ENCODE peak calls at places on chromosomes 11 and 22, in eight cellular contexts. One of them, this sample, is unnamed.
A peak's percentile ranks its signal among the peaks of the same experiment; 100 is the strongest.

GRCh38 chr11:134223836-134224709 is at the start of the genes NCAPD3 and VPS26B:
- DNase-seq in CD4-positive, CD25-positive, alpha-beta regulatory T cell: peak; percentile 96
- DNase-seq in lung: peak; percentile 98
- DNase-seq in endodermal cell: peak; percentile 99
- DNase-seq in AG09309: peak; percentile 76
- DNase-seq in effector memory CD4-positive, alpha-beta T cell: peak; percentile 92
- DNase-seq in tibial nerve: peak; percentile 95
- DNase-seq in fibroblast of pulmonary artery: peak; percentile 96
- DNase-seq in this sample: peak; percentile 91

GRCh38 chr11:78961186-78961782 is 386.6 kb upstream of the NARS2 start:
- DNase-seq in CD4-positive, CD25-positive, alpha-beta regulatory T cell: no peak
- DNase-seq in fibroblast of pulmonary artery: peak; percentile 34
- DNase-seq in endodermal cell: peak; percentile 82
- DNase-seq in AG09309: no peak
- DNase-seq in tibial nerve: no peak
- DNase-seq in effector memory CD4-positive, alpha-beta T cell: no peak
- DNase-seq in lung: peak; percentile 41
- DNase-seq in this sample: peak; percentile 9

GRCh38 chr11:662689-663274 is 25.7 kb downstream of the DRD4 start:
- DNase-seq in AG09309: no peak
- DNase-seq in CD4-positive, CD25-positive, alpha-beta regulatory T cell: peak; percentile 18
- DNase-seq in tibial nerve: peak; percentile 47
- DNase-seq in fibroblast of pulmonary artery: peak; percentile 63
- DNase-seq in endodermal cell: peak; percentile 89
- DNase-seq in lung: peak; percentile 67
- DNase-seq in effector memory CD4-positive, alpha-beta T cell: no peak
- DNase-seq in this sample: peak; percentile 18

GRCh38 chr22:20418211-20418788 is 19.3 kb downstream of the SCARF2 start:
- DNase-seq in CD4-positive, CD25-positive, alpha-beta regulatory T cell: peak; percentile 73
- DNase-seq in lung: peak; percentile 78
- DNase-seq in endodermal cell: peak; percentile 92
- DNase-seq in AG09309: no peak
- DNase-seq in effector memory CD4-positive, alpha-beta T cell: peak; percentile 51
- DNase-seq in tibial nerve: peak; percentile 64
- DNase-seq in fibroblast of pulmonary artery: peak; percentile 89
- DNase-seq in this sample: peak; percentile 53

GRCh38 chr22:28299760-28300159 is 379.9 kb downstream of the TTC28 start:
- DNase-seq in CD4-positive, CD25-positive, alpha-beta regulatory T cell: no peak
- DNase-seq in tibial nerve: no peak
- DNase-seq in endodermal cell: no peak
- DNase-seq in AG09309: peak; percentile 16
- DNase-seq in lung: no peak
- DNase-seq in fibroblast of pulmonary artery: peak; percentile 91
- DNase-seq in effector memory CD4-positive, alpha-beta T cell: no peak
- DNase-seq in this sample: peak; percentile 6

GRCh38 chr11:35316161-35316560 is 103.2 kb downstream of the SLC1A2 start:
- DNase-seq in lung: no peak
- DNase-seq in tibial nerve: no peak
- DNase-seq in CD4-positive, CD25-positive, alpha-beta regulatory T cell: no peak
- DNase-seq in AG09309: no peak
- DNase-seq in effector memory CD4-positive, alpha-beta T cell: no peak
- DNase-seq in endodermal cell: no peak
- DNase-seq in fibroblast of pulmonary artery: no peak
- DNase-seq in this sample: peak; percentile 87

GRCh38 chr22:31046591-31047226 is 34.4 kb upstream of the SMTN start:
- DNase-seq in fibroblast of pulmonary artery: peak; percentile 82
- DNase-seq in endodermal cell: peak; percentile 59
- DNase-seq in AG09309: no peak
- DNase-seq in lung: peak; percentile 43
- DNase-seq in CD4-positive, CD25-positive, alpha-beta regulatory T cell: no peak
- DNase-seq in tibial nerve: peak; percentile 23
- DNase-seq in effector memory CD4-positive, alpha-beta T cell: no peak
- DNase-seq in this sample: no peak

GRCh38 chr11:130872961-130873360 is 43.3 kb downstream of the SNX19 start:
- DNase-seq in tibial nerve: no peak
- DNase-seq in effector memory CD4-positive, alpha-beta T cell: no peak
- DNase-seq in AG09309: peak; percentile 50
- DNase-seq in fibroblast of pulmonary artery: peak; percentile 59
- DNase-seq in CD4-positive, CD25-positive, alpha-beta regulatory T cell: no peak
- DNase-seq in endodermal cell: no peak
- DNase-seq in lung: no peak
- DNase-seq in this sample: peak; percentile 72

GRCh38 chr11:832529-833113 is at the start of gene CD151:
- DNase-seq in fibroblast of pulmonary artery: peak; percentile 47
- DNase-seq in AG09309: no peak
- DNase-seq in lung: no peak
- DNase-seq in effector memory CD4-positive, alpha-beta T cell: peak; percentile 19
- DNase-seq in CD4-positive, CD25-positive, alpha-beta regulatory T cell: no peak
- DNase-seq in tibial nerve: no peak
- DNase-seq in endodermal cell: peak; percentile 92
- DNase-seq in this sample: no peak

GRCh38 chr22:27512283-27512761 is 289.2 kb downstream of the MN1 start:
- DNase-seq in CD4-positive, CD25-positive, alpha-beta regulatory T cell: no peak
- DNase-seq in tibial nerve: peak; percentile 59
- DNase-seq in lung: peak; percentile 68
- DNase-seq in fibroblast of pulmonary artery: peak; percentile 99
- DNase-seq in endodermal cell: no peak
- DNase-seq in AG09309: peak; percentile 44
- DNase-seq in effector memory CD4-positive, alpha-beta T cell: no peak
- DNase-seq in this sample: peak; percentile 88

GRCh38 chr11:82901165-82901938 is at the start of gene DDIAS:
- DNase-seq in fibroblast of pulmonary artery: peak; percentile 98
- DNase-seq in effector memory CD4-positive, alpha-beta T cell: peak; percentile 90
- DNase-seq in lung: peak; percentile 96
- DNase-seq in tibial nerve: peak; percentile 91
- DNase-seq in CD4-positive, CD25-positive, alpha-beta regulatory T cell: peak; percentile 95
- DNase-seq in endodermal cell: peak; percentile 98
- DNase-seq in AG09309: peak; percentile 93
- DNase-seq in this sample: peak; percentile 98

GRCh38 chr11:1480555-1481482 is 5.8 kb downstream of the MOB2 start:
- DNase-seq in CD4-positive, CD25-positive, alpha-beta regulatory T cell: no peak
- DNase-seq in AG09309: no peak
- DNase-seq in effector memory CD4-positive, alpha-beta T cell: no peak
- DNase-seq in endodermal cell: no peak
- DNase-seq in fibroblast of pulmonary artery: no peak
- DNase-seq in tibial nerve: no peak
- DNase-seq in lung: no peak
- DNase-seq in this sample: no peak

GRCh38 chr11:128195756-128196155 is 391.6 kb downstream of the ETS1 start:
- DNase-seq in endodermal cell: no peak
- DNase-seq in tibial nerve: no peak
- DNase-seq in fibroblast of pulmonary artery: no peak
- DNase-seq in lung: no peak
- DNase-seq in effector memory CD4-positive, alpha-beta T cell: no peak
- DNase-seq in CD4-positive, CD25-positive, alpha-beta regulatory T cell: no peak
- DNase-seq in AG09309: no peak
- DNase-seq in this sample: no peak

GRCh38 chr22:46735747-46736608 is 2.1 kb downstream of the CERK start:
- DNase-seq in AG09309: no peak
- DNase-seq in endodermal cell: peak; percentile 59
- DNase-seq in lung: no peak
- DNase-seq in fibroblast of pulmonary artery: peak; percentile 36
- DNase-seq in effector memory CD4-positive, alpha-beta T cell: no peak
- DNase-seq in tibial nerve: no peak
- DNase-seq in CD4-positive, CD25-positive, alpha-beta regulatory T cell: no peak
- DNase-seq in this sample: no peak

GRCh38 chr11:833114-833791 is 501 bp downstream of the CD151 start:
- DNase-seq in tibial nerve: no peak
- DNase-seq in effector memory CD4-positive, alpha-beta T cell: peak; percentile 22
- DNase-seq in endodermal cell: peak; percentile 81
- DNase-seq in AG09309: no peak
- DNase-seq in CD4-positive, CD25-positive, alpha-beta regulatory T cell: no peak
- DNase-seq in lung: no peak
- DNase-seq in fibroblast of pulmonary artery: no peak
- DNase-seq in this sample: no peak

GRCh38 chr11:32400196-32400595 is 35.1 kb downstream of the WT1 start:
- DNase-seq in endodermal cell: peak; percentile 70
- DNase-seq in lung: no peak
- DNase-seq in fibroblast of pulmonary artery: peak; percentile 93
- DNase-seq in effector memory CD4-positive, alpha-beta T cell: no peak
- DNase-seq in CD4-positive, CD25-positive, alpha-beta regulatory T cell: no peak
- DNase-seq in AG09309: no peak
- DNase-seq in tibial nerve: no peak
- DNase-seq in this sample: peak; percentile 4

GRCh38 chr11:122673706-122674105 is 18.2 kb downstream of the UBASH3B start:
- DNase-seq in effector memory CD4-positive, alpha-beta T cell: no peak
- DNase-seq in tibial nerve: no peak
- DNase-seq in endodermal cell: no peak
- DNase-seq in CD4-positive, CD25-positive, alpha-beta regulatory T cell: no peak
- DNase-seq in lung: no peak
- DNase-seq in fibroblast of pulmonary artery: peak; percentile 40
- DNase-seq in AG09309: no peak
- DNase-seq in this sample: no peak

GRCh38 chr11:45659031-45659817 is 6.2 kb downstream of the CHST1 start:
- DNase-seq in endodermal cell: no peak
- DNase-seq in effector memory CD4-positive, alpha-beta T cell: no peak
- DNase-seq in tibial nerve: no peak
- DNase-seq in AG09309: no peak
- DNase-seq in lung: no peak
- DNase-seq in CD4-positive, CD25-positive, alpha-beta regulatory T cell: no peak
- DNase-seq in fibroblast of pulmonary artery: no peak
- DNase-seq in this sample: no peak

DNA sequence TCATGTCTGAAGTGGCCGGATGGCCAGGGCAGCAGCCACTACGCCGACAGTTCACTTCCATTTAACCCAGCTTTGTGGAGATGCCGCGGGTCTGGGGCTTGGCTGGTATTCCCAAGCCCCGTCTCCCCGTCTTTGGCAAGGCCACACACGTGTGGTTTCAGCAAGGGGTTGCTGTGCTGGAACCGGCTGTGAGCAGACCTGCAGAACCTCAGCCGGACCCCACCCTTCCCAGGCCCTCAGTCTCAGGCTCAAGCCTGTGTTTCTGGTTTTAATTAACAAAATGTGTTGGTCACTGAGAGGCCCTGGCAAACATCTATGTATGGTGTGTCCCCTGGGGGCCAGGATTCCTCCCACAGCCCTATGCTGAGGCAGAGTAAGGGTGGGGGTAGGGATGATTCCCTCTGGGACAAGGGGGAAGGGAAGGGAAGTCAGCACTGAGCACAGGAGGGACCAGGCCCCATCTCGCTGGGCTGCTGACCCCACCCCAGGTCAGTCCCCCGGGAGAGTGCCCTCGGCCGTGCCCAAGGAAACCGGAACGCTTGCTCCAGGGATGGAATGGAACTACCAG is 9.3 kb downstream of the OSBPL5 start:
- DNase-seq in AG09309: no peak
- DNase-seq in endodermal cell: no peak
- DNase-seq in CD4-positive, CD25-positive, alpha-beta regulatory T cell: no peak
- DNase-seq in tibial nerve: no peak
- DNase-seq in effector memory CD4-positive, alpha-beta T cell: no peak
- DNase-seq in fibroblast of pulmonary artery: no peak
- DNase-seq in lung: no peak
- DNase-seq in this sample: peak; percentile 72
- H3K4me3 ChIP-seq in AG09309: no peak overlapping the region
- H3K4me3 ChIP-seq in endodermal cell: no peak overlapping the region
- H3K4me3 ChIP-seq in CD4-positive, CD25-positive, alpha-beta regulatory T cell: no peak overlapping the region
- H3K4me3 ChIP-seq in tibial nerve: no peak overlapping the region
- H3K4me3 ChIP-seq in effector memory CD4-positive, alpha-beta T cell: no peak overlapping the region
- H3K4me3 ChIP-seq in fibroblast of pulmonary artery: no peak overlapping the region
- H3K4me3 ChIP-seq in lung: no peak overlapping the region
- H3K4me3 ChIP-seq in this sample: peak overlapping the region; percentile 12

GRCh38 chr22:25019427-25020184 is 67.1 kb downstream of the KIAA1671 start:
- DNase-seq in effector memory CD4-positive, alpha-beta T cell: no peak
- DNase-seq in CD4-positive, CD25-positive, alpha-beta regulatory T cell: no peak
- DNase-seq in AG09309: no peak
- DNase-seq in lung: no peak
- DNase-seq in tibial nerve: no peak
- DNase-seq in fibroblast of pulmonary artery: no peak
- DNase-seq in endodermal cell: no peak
- DNase-seq in this sample: no peak

GRCh38 chr22:25018009-25018408 is 65.5 kb downstream of the KIAA1671 start:
- DNase-seq in AG09309: no peak
- DNase-seq in fibroblast of pulmonary artery: peak; percentile 55
- DNase-seq in CD4-positive, CD25-positive, alpha-beta regulatory T cell: no peak
- DNase-seq in endodermal cell: no peak
- DNase-seq in tibial nerve: no peak
- DNase-seq in effector memory CD4-positive, alpha-beta T cell: no peak
- DNase-seq in lung: no peak
- DNase-seq in this sample: no peak

GRCh38 chr22:25021976-25022711 is 69.6 kb downstream of the KIAA1671 start:
- DNase-seq in tibial nerve: no peak
- DNase-seq in effector memory CD4-positive, alpha-beta T cell: no peak
- DNase-seq in lung: no peak
- DNase-seq in CD4-positive, CD25-positive, alpha-beta regulatory T cell: no peak
- DNase-seq in endodermal cell: no peak
- DNase-seq in AG09309: no peak
- DNase-seq in fibroblast of pulmonary artery: no peak
- DNase-seq in this sample: no peak

GRCh38 chr22:25023879-25024278 is 71.4 kb downstream of the KIAA1671 start:
- DNase-seq in CD4-positive, CD25-positive, alpha-beta regulatory T cell: no peak
- DNase-seq in effector memory CD4-positive, alpha-beta T cell: no peak
- DNase-seq in lung: no peak
- DNase-seq in endodermal cell: no peak
- DNase-seq in tibial nerve: no peak
- DNase-seq in fibroblast of pulmonary artery: no peak
- DNase-seq in AG09309: no peak
- DNase-seq in this sample: no peak

GRCh38 chr22:25021409-25021808 is 68.9 kb downstream of the KIAA1671 start:
- DNase-seq in AG09309: no peak
- DNase-seq in endodermal cell: no peak
- DNase-seq in effector memory CD4-positive, alpha-beta T cell: no peak
- DNase-seq in lung: no peak
- DNase-seq in fibroblast of pulmonary artery: no peak
- DNase-seq in tibial nerve: no peak
- DNase-seq in CD4-positive, CD25-positive, alpha-beta regulatory T cell: no peak
- DNase-seq in this sample: no peak
- H3K4me3 ChIP-seq in AG09309: no peak overlapping the region
- H3K4me3 ChIP-seq in endodermal cell: no peak overlapping the region
- H3K4me3 ChIP-seq in effector memory CD4-positive, alpha-beta T cell: no peak overlapping the region
- H3K4me3 ChIP-seq in lung: no peak overlapping the region
- H3K4me3 ChIP-seq in fibroblast of pulmonary artery: no peak overlapping the region
- H3K4me3 ChIP-seq in tibial nerve: no peak overlapping the region
- H3K4me3 ChIP-seq in CD4-positive, CD25-positive, alpha-beta regulatory T cell: no peak overlapping the region
- H3K4me3 ChIP-seq in this sample: no peak overlapping the region

GRCh38 chr11:131944709-131945108 is 574.3 kb downstream of the NTM start:
- DNase-seq in endodermal cell: no peak
- DNase-seq in effector memory CD4-positive, alpha-beta T cell: no peak
- DNase-seq in tibial nerve: no peak
- DNase-seq in CD4-positive, CD25-positive, alpha-beta regulatory T cell: no peak
- DNase-seq in AG09309: peak; percentile 20
- DNase-seq in fibroblast of pulmonary artery: peak; percentile 64
- DNase-seq in lung: no peak
- DNase-seq in this sample: no peak
- H3K4me3 ChIP-seq in endodermal cell: no peak overlapping the region
- H3K4me3 ChIP-seq in effector memory CD4-positive, alpha-beta T cell: no peak overlapping the region
- H3K4me3 ChIP-seq in tibial nerve: no peak overlapping the region
- H3K4me3 ChIP-seq in CD4-positive, CD25-positive, alpha-beta regulatory T cell: no peak overlapping the region
- H3K4me3 ChIP-seq in AG09309: no peak overlapping the region
- H3K4me3 ChIP-seq in fibroblast of pulmonary artery: no peak overlapping the region
- H3K4me3 ChIP-seq in lung: no peak overlapping the region
- H3K4me3 ChIP-seq in this sample: no peak overlapping the region

DNA sequence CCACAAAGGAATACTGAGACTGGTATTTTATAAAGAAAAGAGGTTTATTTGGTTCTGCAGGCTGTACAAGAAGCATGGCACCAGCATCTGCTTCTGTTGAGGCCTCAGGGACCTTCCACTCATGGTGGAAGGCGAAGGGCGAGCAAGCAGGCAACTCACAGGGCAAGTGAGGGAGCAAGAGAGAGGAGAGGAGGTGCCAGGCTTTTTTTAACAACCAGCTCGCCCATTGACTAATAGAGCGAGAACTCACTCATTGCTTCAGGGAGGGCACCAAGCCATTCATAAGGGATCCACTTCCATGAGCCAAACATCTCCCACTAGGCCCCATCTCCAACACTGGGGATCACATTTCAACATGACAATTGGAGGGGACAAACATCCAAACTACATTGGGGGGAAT is 1.2 kb downstream of the PTS start:
- DNase-seq in fibroblast of pulmonary artery: no peak
- DNase-seq in lung: no peak
- DNase-seq in effector memory CD4-positive, alpha-beta T cell: no peak
- DNase-seq in endodermal cell: no peak
- DNase-seq in tibial nerve: no peak
- DNase-seq in AG09309: no peak
- DNase-seq in CD4-positive, CD25-positive, alpha-beta regulatory T cell: no peak
- DNase-seq in this sample: no peak
- H3K4me3 ChIP-seq in fibroblast of pulmonary artery: peak overlapping the region; percentile 87
- H3K4me3 ChIP-seq in lung: no peak overlapping the region
- H3K4me3 ChIP-seq in effector memory CD4-positive, alpha-beta T cell: peak overlapping the region; percentile 87
- H3K4me3 ChIP-seq in endodermal cell: peak overlapping the region; percentile 93
- H3K4me3 ChIP-seq in tibial nerve: peak overlapping the region; percentile 72
- H3K4me3 ChIP-seq in AG09309: peak overlapping the region; percentile 55
- H3K4me3 ChIP-seq in CD4-positive, CD25-positive, alpha-beta regulatory T cell: peak overlapping the region; percentile 87
- H3K4me3 ChIP-seq in this sample: peak overlapping the region; percentile 82

This sample was measured in astrocyte of the cerebellum.